ENCODE peak calls at places on chromosomes 16 and 17, in seven cellular contexts. R is activated naive CD4-positive, alpha-beta T cell treated with anti-CD3 and anti-CD28 coated beads for 36 hours; D is aorta; P is SK-N-SH; X is renal cortical epithelial cell; Z is retina; V is GM19239. M is an unnamed sample.

GRCh38 chr17:14919580-14920160 is 345.5 kb downstream of the PMP22 start:
- DNase-seq in D (no peak), R (no peak), V (no peak), P (no peak), X (no peak), Z (peak; percentile 27), M (no peak)

GRCh38 chr17:72618018-72618509 is 474.4 kb downstream of the SLC39A11 start:
- DNase-seq in Z (peak; percentile 48), P (peak; percentile 80), R (peak; percentile 27), X (peak; percentile 83), D (no peak), V (peak; percentile 41), M (no peak)

GRCh38 chr17:73624496-73624988 is 19.7 kb downstream of the SDK2 start:
- DNase-seq in P (no peak), Z (no peak), X (no peak), V (no peak), D (no peak), R (no peak), M (no peak)

GRCh38 chr17:15782809-15783208 is 50.7 kb downstream of the TBC1D26 start:
- DNase-seq in Z (peak; percentile 47), P (no peak), X (peak; percentile 8), R (peak; percentile 8), V (no peak), D (peak; percentile 78), M (peak; percentile 6)

GRCh38 chr17:77615672-77616242 is 342.7 kb upstream of the TNRC6C start:
- DNase-seq in P (no peak), R (no peak), X (no peak), Z (no peak), D (peak; percentile 21), V (no peak), M (no peak)

GRCh38 chr17:32350662-32351418 is 883 bp downstream of the ZNF207 start:
- DNase-seq in D (no peak), Z (no peak), V (peak; percentile 16), X (peak; percentile 60), P (peak; percentile 37), R (peak; percentile 62), M (peak; percentile 67)

GRCh38 chr16:70483426-70483825 is 29.0 kb downstream of the FCSK start:
- DNase-seq in D (no peak), V (no peak), R (no peak), Z (no peak), X (no peak), P (no peak), M (no peak)

GRCh38 chr17:38336838-38337237 is 6.9 kb downstream of the GPR179 start:
- DNase-seq in P (no peak), D (no peak), X (no peak), Z (no peak), R (no peak), V (no peak), M (no peak)

GRCh38 chr17:32120086-32120485 is 22.2 kb upstream of the RHOT1 start:
- DNase-seq in V (no peak), X (no peak), Z (no peak), P (no peak), R (no peak), D (no peak), M (no peak)

GRCh38 chr17:2724783-2725164 is 13.2 kb upstream of the CLUH start:
- DNase-seq in X (no peak), D (no peak), R (peak; percentile 56), P (no peak), Z (peak; percentile 70), V (no peak), M (no peak)

GRCh38 chr17:78289802-78290363 is 58.5 kb downstream of the TMEM235 start:
- DNase-seq in D (peak; percentile 88), P (peak; percentile 89), V (peak; percentile 70), Z (peak; percentile 78), X (peak; percentile 85), R (peak; percentile 89), M (peak; percentile 89)

GRCh38 chr16:68776821-68777485 is 39.9 kb downstream of the CDH1 start:
- DNase-seq in D (no peak), P (no peak), V (peak; percentile 32), R (peak; percentile 18), Z (no peak), X (peak; percentile 27), M (peak; percentile 80)

GRCh38 chr17:56395787-56396186 is 197.7 kb upstream of the NOG start:
- DNase-seq in P (no peak), R (no peak), Z (no peak), V (no peak), X (no peak), D (no peak), M (no peak)

GRCh38 chr16:85288341-85288868 is 176.1 kb upstream of the CIBAR2 start:
- DNase-seq in D (no peak), P (no peak), X (no peak), V (no peak), R (no peak), Z (no peak), M (no peak)

GRCh38 chr16:6193718-6194117 is 1096.1 kb upstream of the EEF2KMT start:
- DNase-seq in R (peak; percentile 7), X (peak; percentile 19), V (no peak), D (no peak), Z (peak; percentile 44), P (no peak), M (peak; percentile 3)

GRCh38 chr17:1762233-1762905 is 509 bp downstream of the SERPINF1 start:
- DNase-seq in X (no peak), D (no peak), P (peak; percentile 67), Z (peak; percentile 68), R (no peak), V (no peak), M (peak; percentile 99)

GRCh38 chr16:4693956-4694663 is 748 bp downstream of the NUDT16L1 start:
- DNase-seq in Z (no peak), D (peak; percentile 44), V (peak; percentile 71), X (peak; percentile 37), R (no peak), P (peak; percentile 89), M (peak; percentile 42)

GRCh38 chr17:182164-182751 is 808 bp upstream of the DOC2B start:
- DNase-seq in V (no peak), P (no peak), R (no peak), Z (peak; percentile 55), D (no peak), X (peak; percentile 53), M (peak; percentile 30)

GRCh38 chr17:20094777-20095176 is 85.6 kb downstream of the SPECC1 start:
- DNase-seq in Z (no peak), P (no peak), X (no peak), R (no peak), D (no peak), V (no peak), M (no peak)

M was measured in myocyte.